ENCODE peak calls at places on chromosome 22, in five cellular contexts. One of them, this sample, is unnamed.
A peak's percentile ranks its signal among the peaks of the same experiment; 100 is the strongest.

GRCh38 chr22:44247923-44248892 is 64.5 kb downstream of the SHISAL1 start:
- DNase-seq in HTR-8/SVneo: no peak
- DNase-seq in T1000: no peak
- DNase-seq in activated naive CD8-positive, alpha-beta T cell treated with anti-CD3 and anti-CD28 coated beads, Interleukin-2, amount 50 U/mL, for 24 hours: no peak
- DNase-seq in BJ: no peak
- DNase-seq in this sample: peak; percentile 17

GRCh38 chr22:46815132-46815531 is 52.7 kb downstream of the TBC1D22A start:
- DNase-seq in activated naive CD8-positive, alpha-beta T cell treated with anti-CD3 and anti-CD28 coated beads, Interleukin-2, amount 50 U/mL, for 24 hours: no peak
- DNase-seq in HTR-8/SVneo: no peak
- DNase-seq in BJ: no peak
- DNase-seq in T1000: no peak
- DNase-seq in this sample: peak; percentile 73

GRCh38 chr22:21010426-21011113 is 4.4 kb upstream of the P2RX6 start:
- DNase-seq in activated naive CD8-positive, alpha-beta T cell treated with anti-CD3 and anti-CD28 coated beads, Interleukin-2, amount 50 U/mL, for 24 hours: no peak
- DNase-seq in HTR-8/SVneo: no peak
- DNase-seq in BJ: no peak
- DNase-seq in T1000: no peak
- DNase-seq in this sample: no peak

GRCh38 chr22:20183823-20184222 is 33.0 kb upstream of the CCDC188 start:
- DNase-seq in HTR-8/SVneo: no peak
- DNase-seq in activated naive CD8-positive, alpha-beta T cell treated with anti-CD3 and anti-CD28 coated beads, Interleukin-2, amount 50 U/mL, for 24 hours: no peak
- DNase-seq in BJ: no peak
- DNase-seq in T1000: no peak
- DNase-seq in this sample: no peak

GRCh38 chr22:45493286-45493771 is 9.4 kb upstream of the FBLN1 start:
- DNase-seq in activated naive CD8-positive, alpha-beta T cell treated with anti-CD3 and anti-CD28 coated beads, Interleukin-2, amount 50 U/mL, for 24 hours: no peak
- DNase-seq in BJ: peak; percentile 47
- DNase-seq in T1000: no peak
- DNase-seq in HTR-8/SVneo: no peak
- DNase-seq in this sample: no peak

GRCh38 chr22:46007003-46007847 is 30.3 kb upstream of the WNT7B start:
- DNase-seq in activated naive CD8-positive, alpha-beta T cell treated with anti-CD3 and anti-CD28 coated beads, Interleukin-2, amount 50 U/mL, for 24 hours: peak; percentile 31
- DNase-seq in HTR-8/SVneo: peak; percentile 76
- DNase-seq in T1000: peak; percentile 50
- DNase-seq in BJ: no peak
- DNase-seq in this sample: peak; percentile 69

GRCh38 chr22:49258107-49259010 is 569.3 kb downstream of the BRD1 start:
- DNase-seq in BJ: no peak
- DNase-seq in T1000: no peak
- DNase-seq in activated naive CD8-positive, alpha-beta T cell treated with anti-CD3 and anti-CD28 coated beads, Interleukin-2, amount 50 U/mL, for 24 hours: no peak
- DNase-seq in HTR-8/SVneo: no peak
- DNase-seq in this sample: peak; percentile 21

GRCh38 chr22:49334976-49335375 is 492.7 kb downstream of the BRD1 start:
- DNase-seq in HTR-8/SVneo: no peak
- DNase-seq in BJ: no peak
- DNase-seq in T1000: no peak
- DNase-seq in activated naive CD8-positive, alpha-beta T cell treated with anti-CD3 and anti-CD28 coated beads, Interleukin-2, amount 50 U/mL, for 24 hours: no peak
- DNase-seq in this sample: peak; percentile 17

GRCh38 chr22:44888491-44888941 is 121.3 kb downstream of the PHF21B start:
- DNase-seq in T1000: no peak
- DNase-seq in BJ: no peak
- DNase-seq in activated naive CD8-positive, alpha-beta T cell treated with anti-CD3 and anti-CD28 coated beads, Interleukin-2, amount 50 U/mL, for 24 hours: no peak
- DNase-seq in HTR-8/SVneo: no peak
- DNase-seq in this sample: no peak

GRCh38 chr22:23075525-23076216 is 5.4 kb downstream of the GNAZ start:
- DNase-seq in BJ: no peak
- DNase-seq in HTR-8/SVneo: no peak
- DNase-seq in T1000: no peak
- DNase-seq in activated naive CD8-positive, alpha-beta T cell treated with anti-CD3 and anti-CD28 coated beads, Interleukin-2, amount 50 U/mL, for 24 hours: no peak
- DNase-seq in this sample: peak; percentile 38

GRCh38 chr22:50015451-50016307 is 3.1 kb upstream of the IL17REL start:
- DNase-seq in activated naive CD8-positive, alpha-beta T cell treated with anti-CD3 and anti-CD28 coated beads, Interleukin-2, amount 50 U/mL, for 24 hours: no peak
- DNase-seq in BJ: no peak
- DNase-seq in T1000: no peak
- DNase-seq in HTR-8/SVneo: no peak
- DNase-seq in this sample: no peak

GRCh38 chr22:45946805-45947600 is 30.0 kb downstream of the WNT7B start:
- DNase-seq in activated naive CD8-positive, alpha-beta T cell treated with anti-CD3 and anti-CD28 coated beads, Interleukin-2, amount 50 U/mL, for 24 hours: no peak
- DNase-seq in BJ: no peak
- DNase-seq in T1000: no peak
- DNase-seq in HTR-8/SVneo: no peak
- DNase-seq in this sample: no peak

GRCh38 chr22:35995345-35995744 is 33.3 kb downstream of the RBFOX2 start:
- DNase-seq in HTR-8/SVneo: no peak
- DNase-seq in activated naive CD8-positive, alpha-beta T cell treated with anti-CD3 and anti-CD28 coated beads, Interleukin-2, amount 50 U/mL, for 24 hours: no peak
- DNase-seq in T1000: no peak
- DNase-seq in BJ: no peak
- DNase-seq in this sample: no peak